ENCODE peak calls at places on chromosomes 5 and 9, in four cellular contexts. A is adrenal gland, Q is IMR-90, N is astrocyte. W is an unnamed sample.

GRCh38 chr9:121743441-121744001 is 92.1 kb downstream of the DAB2IP start:
- DNase-seq in A (peak; percentile 93), Q (peak; percentile 89), N (peak; percentile 75), W (no peak)

GRCh38 chr9:115966660-115967059 is 186.9 kb upstream of the PAPPA start:
- DNase-seq in A (no peak), Q (no peak), N (no peak), W (no peak)

GRCh38 chr5:150604010-150604409 is 36.5 kb upstream of the SYNPO start:
- DNase-seq in A (no peak), Q (no peak), N (no peak), W (no peak)

GRCh38 chr5:98503582-98503981 is 269.9 kb upstream of the RGMB start:
- DNase-seq in A (no peak), Q (no peak), N (no peak), W (no peak)

GRCh38 chr5:171427318-171428167 is 8.1 kb downstream of the FGF18 start:
- DNase-seq in A (no peak), Q (no peak), N (no peak), W (no peak)

GRCh38 chr9:92983984-92984589 is 36.8 kb downstream of the FGD3 start:
- DNase-seq in A (no peak), Q (peak; percentile 3), N (no peak), W (no peak)

GRCh38 chr5:67164856-67165523 is 31.6 kb downstream of the CD180 start:
- DNase-seq in A (no peak), Q (no peak), N (no peak), W (no peak)

GRCh38 chr9:114049453-114050225 is 28.5 kb downstream of the AMBP start:
- DNase-seq in A (no peak), Q (no peak), N (no peak), W (no peak)

GRCh38 chr9:101047848-101048402 is 19.4 kb downstream of the PLPPR1 start:
- DNase-seq in A (no peak), Q (no peak), N (no peak), W (no peak)

GRCh38 chr5:173670791-173671120 is 54.3 kb upstream of the BOD1 start:
- DNase-seq in A (no peak), Q (no peak), N (no peak), W (no peak)

GRCh38 chr9:75930766-75931311 is 40.4 kb downstream of the PCSK5 start:
- DNase-seq in A (no peak), Q (no peak), N (peak; percentile 22), W (no peak)

GRCh38 chr5:146283344-146283761 is 55.3 kb upstream of the POU4F3 start:
- DNase-seq in A (no peak), Q (peak; percentile 96), N (peak; percentile 97), W (no peak)

GRCh38 chr9:120152295-120152694 is 427.7 kb downstream of the CDK5RAP2 start:
- DNase-seq in A (no peak), Q (no peak), N (peak; percentile 2), W (peak; percentile 22)

GRCh38 chr5:116953251-116953934 is 378.8 kb upstream of the SEMA6A start:
- DNase-seq in A (no peak), Q (no peak), N (no peak), W (no peak)

GRCh38 chr5:141330299-141331080 is at the start of gene PCDHGA1:
- DNase-seq in A (no peak), Q (peak; percentile 75), N (no peak), W (no peak)

GRCh38 chr5:91245871-91246270 is 137.2 kb downstream of the ARRDC3 start:
- DNase-seq in A (no peak), Q (peak; percentile 17), N (no peak), W (no peak)

GRCh38 chr5:171845857-171846785 is 60.5 kb downstream of the SMIM23 start:
- DNase-seq in A (peak; percentile 46), Q (peak; percentile 41), N (no peak), W (no peak)

GRCh38 chr5:132427285-132428146 is 58.0 kb downstream of the SLC22A5 start:
- DNase-seq in A (peak; percentile 44), Q (no peak), N (no peak), W (no peak)

GRCh38 chr5:33662721-33663435 is 222.1 kb downstream of the TARS1 start:
- DNase-seq in A (no peak), Q (peak; percentile 76), N (peak; percentile 51), W (no peak)

GRCh38 chr5:149886697-149887470 is 57.7 kb downstream of the PDE6A start:
- DNase-seq in A (no peak), Q (peak; percentile 33), N (peak; percentile 84), W (no peak)

GRCh38 chr5:150213530-150213929 is 23.7 kb downstream of the SLC6A7 start:
- DNase-seq in A (no peak), Q (peak; percentile 75), N (peak; percentile 32), W (no peak)

GRCh38 chr5:77418601-77419591 is 73.2 kb downstream of the WDR41 start:
- DNase-seq in A (no peak), Q (peak; percentile 45), N (peak; percentile 6), W (no peak)

GRCh38 chr9:131323629-131324028 is 34.1 kb downstream of the PLPP7 start:
- DNase-seq in A (no peak), Q (no peak), N (no peak), W (no peak)

GRCh38 chr9:122807271-122807900 is 7.5 kb downstream of the OR1K1 start:
- DNase-seq in A (no peak), Q (peak; percentile 42), N (peak; percentile 58), W (no peak)

GRCh38 chr5:91591076-91591475 is 208.0 kb upstream of the ARRDC3 start:
- DNase-seq in A (no peak), Q (no peak), N (no peak), W (peak; percentile 25)

GRCh38 chr5:57410374-57411320 is 72.0 kb downstream of the ACTBL2 start:
- DNase-seq in A (no peak), Q (no peak), N (no peak), W (no peak)

GRCh38 chr9:108444400-108445358 is 411.1 kb downstream of the ACTL7B start:
- DNase-seq in A (peak; percentile 21), Q (peak; percentile 96), N (peak; percentile 95), W (no peak)

GRCh38 chr5:68110894-68111293 is 104.7 kb upstream of the PIK3R1 start:
- DNase-seq in A (no peak), Q (no peak), N (no peak), W (no peak)

GRCh38 chr9:93960971-93961841 is 6.1 kb upstream of the BARX1 start:
- DNase-seq in A (no peak), Q (no peak), N (no peak), W (no peak)

GRCh38 chr5:72166070-72166979 is 59.0 kb downstream of the MAP1B start:
- DNase-seq in A (peak; percentile 27), Q (peak; percentile 51), N (peak; percentile 76), W (peak; percentile 13)

GRCh38 chr9:96243798-96244197 is 58.2 kb downstream of the HSD17B3 start:
- DNase-seq in A (no peak), Q (no peak), N (no peak), W (no peak)

GRCh38 chr5:7878381-7878873 is 9.5 kb downstream of the MTRR start:
- DNase-seq in A (no peak), Q (peak; percentile 76), N (peak; percentile 72), W (no peak)

GRCh38 chr5:138149530-138149929 is 10.3 kb upstream of the NME5 start:
- DNase-seq in A (no peak), Q (peak; percentile 54), N (peak; percentile 4), W (no peak)

GRCh38 chr5:56321236-56321881 is 88.2 kb upstream of the ANKRD55 start:
- DNase-seq in A (no peak), Q (no peak), N (no peak), W (no peak)

GRCh38 chr9:132582276-132582785 is at the start of gene BARHL1:
- DNase-seq in A (no peak), Q (no peak), N (no peak), W (no peak)

GRCh38 chr5:81803812-81804211 is 52.9 kb upstream of the SSBP2 start:
- DNase-seq in A (no peak), Q (no peak), N (no peak), W (no peak)

GRCh38 chr5:1351156-1351555 is 6.3 kb upstream of the CLPTM1L start:
- DNase-seq in A (no peak), Q (no peak), N (no peak), W (no peak)

GRCh38 chr5:79237735-79238560 is 2.0 kb downstream of the JMY start:
- DNase-seq in A (no peak), Q (no peak), N (no peak), W (no peak)

GRCh38 chr5:42875785-42876374 is 64.2 kb upstream of the SELENOP start:
- DNase-seq in A (peak; percentile 9), Q (no peak), N (no peak), W (no peak)

GRCh38 chr5:42874621-42875198 is 63.0 kb upstream of the SELENOP start:
- DNase-seq in A (no peak), Q (no peak), N (no peak), W (no peak)

GRCh38 chr5:42875211-42875610 is 63.5 kb upstream of the SELENOP start:
- DNase-seq in A (no peak), Q (no peak), N (no peak), W (no peak)

GRCh38 chr5:42879267-42879666 is 67.6 kb upstream of the SELENOP start:
- DNase-seq in A (no peak), Q (no peak), N (no peak), W (no peak)

GRCh38 chr5:42876375-42876844 is 64.7 kb upstream of the SELENOP start:
- DNase-seq in A (peak; percentile 19), Q (no peak), N (no peak), W (no peak)
- H3K27ac ChIP-seq in A (no peak overlapping the region), Q (no peak overlapping the region), N (no peak overlapping the region), W (no peak overlapping the region)

GRCh38 chr5:159104058-159104651 is 4.4 kb upstream of the EBF1 start:
- DNase-seq in A (peak; percentile 30), Q (peak; percentile 21), N (peak; percentile 12), W (no peak)
- H3K4me3 ChIP-seq in A (no peak overlapping the region), Q (no peak overlapping the region), N (peak overlapping the region; percentile 25), W (peak overlapping the region; percentile 29)

DNA sequence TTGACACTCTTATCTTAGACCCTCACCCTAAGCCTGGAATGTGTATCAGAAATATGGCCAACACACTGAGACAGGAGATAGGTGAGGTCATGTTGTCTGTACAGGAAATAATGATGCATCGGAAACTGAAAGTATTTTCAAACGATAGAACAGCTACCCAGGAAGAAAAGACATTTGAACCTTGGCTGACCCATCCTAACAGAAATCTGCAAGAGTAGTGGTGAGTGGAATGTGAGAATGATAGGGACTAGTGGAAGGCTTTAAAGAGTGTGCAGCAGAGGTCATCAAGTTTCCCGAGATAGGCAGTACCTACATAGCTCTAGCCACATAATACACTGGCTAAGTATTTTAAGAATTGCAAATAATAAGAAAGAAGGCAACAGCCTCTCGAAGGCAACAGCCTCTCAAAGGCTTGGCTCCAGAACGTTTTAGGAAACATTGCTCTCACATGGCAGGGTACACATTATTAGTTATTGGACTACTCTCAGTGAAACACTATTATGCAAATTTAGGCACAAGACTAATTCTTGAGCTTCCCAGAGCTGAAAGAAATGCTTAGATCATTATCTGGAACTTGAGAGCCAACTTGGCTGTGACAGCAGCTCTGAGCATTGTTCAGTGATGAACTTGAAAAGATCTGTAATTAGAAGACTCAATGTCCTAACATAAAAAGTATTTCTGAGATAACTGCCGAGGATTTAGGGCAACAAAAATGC is 133.1 kb upstream of the FBXL7 start:
- DNase-seq in A (no peak), Q (no peak), N (peak; percentile 39), W (no peak)
- H3K27ac ChIP-seq in A (no peak overlapping the region), Q (no peak overlapping the region), N (no peak overlapping the region), W (no peak overlapping the region)

DNA sequence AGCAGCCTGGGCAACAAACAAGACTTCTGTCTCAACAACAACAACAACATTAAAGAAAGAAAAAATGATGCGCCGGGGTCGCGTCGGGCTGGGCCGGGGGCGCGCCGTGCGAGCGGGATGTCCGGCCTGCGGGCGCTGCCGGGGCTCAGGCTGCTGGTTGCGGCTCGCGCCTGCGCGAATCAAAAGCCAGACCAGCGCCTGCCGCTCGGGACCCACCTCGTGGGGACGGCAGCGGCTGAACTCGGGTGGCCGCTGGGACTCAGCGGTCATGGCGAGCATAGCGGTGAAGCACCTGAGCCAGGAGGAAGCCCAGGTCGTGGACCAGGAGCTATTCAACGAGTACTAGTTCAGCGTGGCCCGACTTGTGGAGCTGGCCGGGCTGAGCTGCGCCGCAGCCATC is 11.9 kb upstream of the NHP2 start:
- DNase-seq in A (no peak), Q (no peak), N (no peak), W (no peak)
- H3K4me3 ChIP-seq in A (no peak overlapping the region), Q (no peak overlapping the region), N (no peak overlapping the region), W (no peak overlapping the region)

W was measured in iPS DF 6.9.